ENCODE peak calls at places on chromosomes 13 and 19, in eight cellular contexts. E is stimulated activated CD4-positive, alpha-beta T cell treated with anti-CD3 and anti-CD28 coated beads, Interleukin-4, amount 100 ng/mL, for 24 hours; Y is H9; Q is HuH-7.5; T is EL; O is GM03348; N is KG1; M is RPMI7951. Z is an unnamed sample.

GRCh38 chr19:290539-291521 is at the start of gene PLPP2:
- DNase-seq in E (no peak), Y (peak; percentile 96), Q (no peak), T (peak; percentile 33), O (peak; percentile 55), N (no peak), M (no peak), Z (peak; percentile 37)

GRCh38 chr13:25687622-25688225 is 315.9 kb downstream of the ATP8A2 start:
- DNase-seq in E (no peak), Y (no peak), Q (no peak), T (no peak), O (no peak), N (no peak), M (peak; percentile 18), Z (no peak)

GRCh38 chr19:4773047-4773640 is 18.4 kb upstream of the FEM1A start:
- DNase-seq in E (no peak), Y (no peak), Q (no peak), T (no peak), O (no peak), N (no peak), M (peak; percentile 47), Z (no peak)

GRCh38 chr13:83286737-83287136 is 595.5 kb downstream of the SLITRK1 start:
- DNase-seq in E (no peak), Y (no peak), Q (no peak), T (peak; percentile 51), O (no peak), N (no peak), M (no peak), Z (no peak)

GRCh38 chr13:23673354-23673753 is 103.1 kb downstream of the TNFRSF19 start:
- DNase-seq in E (no peak), Y (no peak), Q (no peak), T (peak; percentile 73), O (peak; percentile 77), N (no peak), M (peak; percentile 85), Z (no peak)

GRCh38 chr13:94345374-94346195 is 133.9 kb downstream of the DCT start:
- DNase-seq in E (no peak), Y (no peak), Q (no peak), T (peak; percentile 44), O (peak; percentile 38), N (no peak), M (no peak), Z (no peak)

GRCh38 chr13:76762731-76763130 is 123.5 kb downstream of the KCTD12 start:
- DNase-seq in E (no peak), Y (no peak), Q (no peak), T (no peak), O (no peak), N (no peak), M (no peak), Z (no peak)

GRCh38 chr13:76954568-76954967 is 6.3 kb downstream of the ACOD1 start:
- DNase-seq in E (no peak), Y (no peak), Q (no peak), T (no peak), O (no peak), N (no peak), M (no peak), Z (no peak)

GRCh38 chr19:5978606-5979552 is 939 bp upstream of the RANBP3 start:
- DNase-seq in E (no peak), Y (no peak), Q (no peak), T (no peak), O (no peak), N (no peak), M (no peak), Z (no peak)

GRCh38 chr13:106753241-106753640 is 185.3 kb upstream of the ARGLU1 start:
- DNase-seq in E (no peak), Y (no peak), Q (no peak), T (no peak), O (no peak), N (no peak), M (no peak), Z (no peak)

GRCh38 chr13:113078895-113079720 is 26.5 kb upstream of the F7 start:
- DNase-seq in E (no peak), Y (no peak), Q (no peak), T (no peak), O (no peak), N (no peak), M (no peak), Z (peak; percentile 52)

GRCh38 chr19:6687117-6687516 is 17.2 kb upstream of the TNFSF14 start:
- DNase-seq in E (no peak), Y (no peak), Q (no peak), T (no peak), O (no peak), N (no peak), M (no peak), Z (no peak)

GRCh38 chr19:12733369-12733896 is 1.1 kb downstream of the TRIR start:
- DNase-seq in E (peak; percentile 51), Y (no peak), Q (peak; percentile 60), T (peak; percentile 65), O (peak; percentile 75), N (peak; percentile 33), M (peak; percentile 51), Z (no peak)

GRCh38 chr19:46495789-46496099 is at the start of gene PNMA8B:
- DNase-seq in E (peak; percentile 19), Y (peak; percentile 96), Q (no peak), T (no peak), O (peak; percentile 81), N (no peak), M (no peak), Z (peak; percentile 77)

GRCh38 chr19:35357867-35358573 is at the start of gene FFAR3:
- DNase-seq in E (no peak), Y (no peak), Q (no peak), T (peak; percentile 14), O (peak; percentile 51), N (no peak), M (no peak), Z (no peak)

GRCh38 chr19:43555185-43555770 is 20.0 kb downstream of the XRCC1 start:
- DNase-seq in E (peak; percentile 85), Y (peak; percentile 87), Q (peak; percentile 87), T (peak; percentile 63), O (peak; percentile 83), N (peak; percentile 39), M (peak; percentile 65), Z (peak; percentile 65)

GRCh38 chr19:1884719-1885334 is 469 bp downstream of the ABHD17A start:
- DNase-seq in E (no peak), Y (peak; percentile 30), Q (peak; percentile 57), T (no peak), O (peak; percentile 50), N (no peak), M (no peak), Z (no peak)

GRCh38 chr13:76685938-76686337 is 200.3 kb downstream of the KCTD12 start:
- DNase-seq in E (no peak), Y (no peak), Q (no peak), T (no peak), O (no peak), N (no peak), M (no peak), Z (no peak)

GRCh38 chr19:29277107-29277506 is 64.2 kb upstream of the UQCRFS1 start:
- DNase-seq in E (peak; percentile 51), Y (peak; percentile 82), Q (no peak), T (peak; percentile 53), O (peak; percentile 22), N (no peak), M (peak; percentile 79), Z (no peak)

GRCh38 chr19:10430505-10431253 is 10.3 kb downstream of the PDE4A start:
- DNase-seq in E (no peak), Y (no peak), Q (peak; percentile 84), T (no peak), O (peak; percentile 95), N (no peak), M (peak; percentile 67), Z (no peak)

GRCh38 chr19:10749435-10750384 is 31.8 kb downstream of the DNM2 start:
- DNase-seq in E (no peak), Y (no peak), Q (no peak), T (no peak), O (no peak), N (no peak), M (no peak), Z (no peak)

GRCh38 chr19:525857-526419 is 5.6 kb upstream of the CDC34 start:
- DNase-seq in E (no peak), Y (no peak), Q (no peak), T (no peak), O (no peak), N (no peak), M (no peak), Z (no peak)

GRCh38 chr13:32048816-32049215 is 17.2 kb downstream of the FRY start:
- DNase-seq in E (no peak), Y (no peak), Q (no peak), T (peak; percentile 12), O (no peak), N (no peak), M (peak; percentile 18), Z (no peak)

GRCh38 chr19:3055741-3056453 is 6.4 kb downstream of the TLE5 start:
- DNase-seq in E (no peak), Y (peak; percentile 43), Q (no peak), T (no peak), O (no peak), N (no peak), M (no peak), Z (no peak)

GRCh38 chr19:17385878-17386611 is 8.0 kb downstream of the CCDC194 start:
- DNase-seq in E (peak; percentile 68), Y (peak; percentile 89), Q (peak; percentile 80), T (peak; percentile 56), O (peak; percentile 85), N (peak; percentile 21), M (peak; percentile 61), Z (no peak)

GRCh38 chr13:98443329-98443728 is 133.6 kb downstream of the STK24 start:
- DNase-seq in E (no peak), Y (no peak), Q (no peak), T (peak; percentile 87), O (peak; percentile 93), N (no peak), M (peak; percentile 70), Z (no peak)

GRCh38 chr19:58196911-58197616 is 14.2 kb downstream of the ZNF274 start:
- DNase-seq in E (no peak), Y (no peak), Q (no peak), T (peak; percentile 21), O (no peak), N (peak; percentile 45), M (peak; percentile 53), Z (no peak)

Z was measured in occipital lobe.